ENCODE peak calls at places on chromosomes 4 and X, in ten cellular contexts. P is DND-41, W is Karpas-422, R is lower lobe of right lung, O is heart left ventricle, X is WERI-Rb-1, V is breast epithelium, C is OCI-LY7, S is A549, M is psoas muscle. F is an unnamed sample.

GRCh38 chr4:71595576-71596108 is 188.2 kb downstream of the GC start:
- DNase-seq in P (no peak), W (no peak), R (no peak), O (no peak), X (no peak), V (no peak), C (no peak), S (no peak), M (no peak), F (no peak)

GRCh38 chr4:122122083-122122482 is 30.0 kb upstream of the BLTP1 start:
- DNase-seq in P (no peak), W (no peak), R (no peak), O (no peak), X (no peak), V (no peak), C (no peak), S (no peak), M (no peak), F (no peak)

GRCh38 chrX:133921764-133922389 is 63.5 kb downstream of the GPC3 start:
- DNase-seq in P (peak; percentile 59), W (peak; percentile 79), R (peak; percentile 43), O (peak; percentile 11), X (peak; percentile 40), V (no peak), C (peak; percentile 2), S (peak; percentile 46), M (peak; percentile 53), F (no peak)

GRCh38 chr4:24195976-24196736 is 306.3 kb upstream of the PPARGC1A start:
- DNase-seq in P (no peak), W (no peak), R (no peak), O (peak; percentile 13), X (no peak), V (no peak), C (no peak), S (no peak), M (no peak), F (no peak)

GRCh38 chrX:138886769-138887168 is 175.3 kb upstream of the FGF13 start:
- DNase-seq in P (no peak), W (no peak), R (no peak), O (no peak), X (no peak), V (peak; percentile 54), C (no peak), S (no peak), M (no peak), F (no peak)

GRCh38 chr4:11480683-11481082 is 52.0 kb upstream of the HS3ST1 start:
- DNase-seq in P (peak; percentile 69), W (no peak), R (peak; percentile 52), O (peak; percentile 32), X (no peak), V (no peak), C (no peak), S (no peak), M (no peak), F (peak; percentile 69)

GRCh38 chr4:52704133-52704532 is 45.0 kb upstream of the USP46 start:
- DNase-seq in P (no peak), W (no peak), R (no peak), O (no peak), X (no peak), V (no peak), C (no peak), S (no peak), M (no peak), F (no peak)

GRCh38 chr4:102546635-102547034 is 45.5 kb downstream of the NFKB1 start:
- DNase-seq in P (no peak), W (no peak), R (no peak), O (no peak), X (no peak), V (no peak), C (no peak), S (no peak), M (no peak), F (no peak)

GRCh38 chr4:22787753-22788389 is 95.1 kb downstream of the GBA3 start:
- DNase-seq in P (no peak), W (no peak), R (no peak), O (no peak), X (no peak), V (no peak), C (no peak), S (no peak), M (no peak), F (no peak)

GRCh38 chr4:122285285-122285684 is 93.5 kb upstream of the ADAD1 start:
- DNase-seq in P (no peak), W (no peak), R (no peak), O (no peak), X (no peak), V (no peak), C (no peak), S (peak; percentile 10), M (no peak), F (no peak)

GRCh38 chrX:80751456-80751855 is 58.2 kb downstream of the BRWD3 start:
- DNase-seq in P (no peak), W (no peak), R (no peak), O (no peak), X (no peak), V (no peak), C (no peak), S (no peak), M (no peak), F (no peak)

GRCh38 chr4:182555997-182556418 is 312.8 kb downstream of the TENM3 start:
- DNase-seq in P (no peak), W (no peak), R (no peak), O (no peak), X (no peak), V (no peak), C (no peak), S (no peak), M (no peak), F (no peak)

GRCh38 chrX:154654372-154654771 is 993 bp upstream of the CTAG2 start:
- DNase-seq in P (no peak), W (no peak), R (no peak), O (no peak), X (no peak), V (no peak), C (no peak), S (no peak), M (no peak), F (no peak)

GRCh38 chr4:184812181-184812542 is 13.6 kb downstream of the ACSL1 start:
- DNase-seq in P (no peak), W (no peak), R (no peak), O (no peak), X (no peak), V (no peak), C (no peak), S (no peak), M (no peak), F (no peak)
- H3K27ac ChIP-seq in P (no peak overlapping the region), W (no peak overlapping the region), R (peak overlapping the region; percentile 61), O (peak overlapping the region; percentile 34), X (no peak overlapping the region), V (peak overlapping the region; percentile 84), C (no peak overlapping the region), S (peak overlapping the region; percentile 83), M (peak overlapping the region; percentile 92), F (no peak overlapping the region)

DNA sequence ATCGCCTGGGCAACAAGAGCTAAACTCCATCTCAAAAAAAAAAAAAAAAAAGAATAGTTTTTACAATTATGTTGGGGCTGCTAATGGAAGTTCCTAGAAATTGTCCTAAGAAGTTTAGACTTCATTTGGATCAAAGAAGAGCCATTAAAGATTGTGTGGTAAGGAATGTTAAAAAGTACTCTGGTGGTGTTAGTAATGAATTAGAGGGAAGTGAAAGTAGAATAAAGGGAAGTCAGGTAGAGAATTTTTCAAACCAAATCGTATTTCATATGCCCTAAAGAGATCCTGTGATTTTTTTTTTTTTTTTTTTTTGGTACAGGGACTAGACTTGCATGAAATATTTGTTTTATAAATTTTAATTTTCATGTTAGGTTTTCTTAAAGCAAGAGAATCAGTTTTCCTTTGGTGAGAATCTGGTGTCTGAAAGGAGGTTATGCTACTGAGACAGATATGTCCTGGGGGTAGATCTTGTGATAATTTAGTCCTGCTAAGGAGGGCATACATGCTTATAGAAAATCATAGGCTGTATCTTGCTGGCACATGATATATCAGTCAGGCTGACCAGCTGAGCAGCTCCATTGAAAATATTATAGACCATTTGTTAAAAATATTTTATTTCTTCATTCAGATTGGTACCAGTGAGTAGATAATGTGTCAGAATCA is 10.7 kb downstream of the SEC24B start:
- DNase-seq in P (no peak), W (peak; percentile 84), R (no peak), O (no peak), X (no peak), V (no peak), C (peak; percentile 54), S (no peak), M (no peak), F (no peak)
- H3K27ac ChIP-seq in P (no peak overlapping the region), W (peak overlapping the region; percentile 91), R (no peak overlapping the region), O (no peak overlapping the region), X (no peak overlapping the region), V (no peak overlapping the region), C (peak overlapping the region; percentile 33), S (no peak overlapping the region), M (no peak overlapping the region), F (no peak overlapping the region)

GRCh38 chr4:97349468-97350186 is 793.6 kb downstream of the STPG2 start:
- DNase-seq in P (no peak), W (no peak), R (no peak), O (no peak), X (no peak), V (no peak), C (no peak), S (no peak), M (no peak), F (no peak)
- H3K27ac ChIP-seq in P (no peak overlapping the region), W (no peak overlapping the region), R (no peak overlapping the region), O (no peak overlapping the region), X (no peak overlapping the region), V (no peak overlapping the region), C (no peak overlapping the region), S (no peak overlapping the region), M (no peak overlapping the region), F (no peak overlapping the region)

DNA sequence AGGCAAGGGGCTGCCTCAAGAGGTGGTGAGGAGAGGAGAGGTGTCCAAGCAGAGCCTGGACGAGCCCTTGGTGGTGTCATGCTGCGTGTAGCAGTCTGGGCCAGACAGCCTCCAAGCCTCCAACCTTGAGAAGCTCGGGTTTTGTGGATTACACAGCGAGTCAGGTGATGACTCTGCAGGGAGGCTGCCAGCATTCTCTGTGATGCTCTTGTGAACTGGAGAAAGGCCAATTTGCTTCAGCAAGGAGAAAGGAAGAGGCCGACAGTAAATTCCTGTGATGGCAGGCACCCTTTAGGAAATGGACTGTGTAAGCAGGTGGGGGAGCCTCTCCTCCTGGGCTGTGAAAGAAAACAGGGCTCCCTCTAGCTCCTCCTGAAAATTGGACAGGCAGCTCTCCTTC is 36.0 kb upstream of the CD99L2 start:
- DNase-seq in P (no peak), W (no peak), R (no peak), O (no peak), X (no peak), V (no peak), C (no peak), S (peak; percentile 50), M (no peak), F (peak; percentile 71)
- H3K27ac ChIP-seq in P (no peak overlapping the region), W (no peak overlapping the region), R (no peak overlapping the region), O (no peak overlapping the region), X (no peak overlapping the region), V (no peak overlapping the region), C (no peak overlapping the region), S (peak overlapping the region; percentile 80), M (no peak overlapping the region), F (peak overlapping the region; percentile 63)

GRCh38 chr4:54333657-54334056 is 104.6 kb downstream of the PDGFRA start:
- DNase-seq in P (no peak), W (no peak), R (no peak), O (no peak), X (no peak), V (no peak), C (no peak), S (no peak), M (no peak), F (no peak)
- H3K27ac ChIP-seq in P (no peak overlapping the region), W (no peak overlapping the region), R (no peak overlapping the region), O (no peak overlapping the region), X (no peak overlapping the region), V (no peak overlapping the region), C (no peak overlapping the region), S (no peak overlapping the region), M (no peak overlapping the region), F (no peak overlapping the region)

F was measured in sigmoid colon.